ENCODE peak calls at places on chromosomes 7 and 10, in four cellular contexts. C, H, A and K are unnamed samples.

GRCh38 chr10:112671743-112672142 is 224.7 kb downstream of the VTI1A start:
- DNase-seq in H (no peak), C (no peak), A (no peak), K (no peak)

GRCh38 chr7:39621261-39621660 is 2.1 kb upstream of the RALA start:
- DNase-seq in C (no peak), A (no peak), H (no peak), K (peak; percentile 87)

GRCh38 chr7:106979551-106980357 is 64.8 kb upstream of the PRKAR2B start:
- DNase-seq in A (no peak), H (no peak), C (no peak), K (no peak)

GRCh38 chr7:2508327-2509231 is 11.0 kb upstream of the LFNG start:
- DNase-seq in C (no peak), A (peak; percentile 79), H (peak; percentile 79), K (peak; percentile 68)

GRCh38 chr7:17493451-17493850 is 195.0 kb downstream of the AHR start:
- DNase-seq in H (no peak), A (no peak), C (no peak), K (peak; percentile 37)

GRCh38 chr7:4833691-4834600 is 27.9 kb downstream of the PAPOLB start:
- DNase-seq in A (no peak), C (no peak), H (no peak), K (no peak)

GRCh38 chr7:41886257-41886905 is 183.5 kb upstream of the INHBA start:
- DNase-seq in H (no peak), A (no peak), C (no peak), K (peak; percentile 43)

GRCh38 chr10:19663344-19663743 is 152.9 kb upstream of the PLXDC2 start:
- DNase-seq in C (no peak), A (no peak), H (no peak), K (no peak)

GRCh38 chr7:155560982-155561686 is 14.8 kb upstream of the CNPY1 start:
- DNase-seq in A (no peak), H (no peak), C (no peak), K (peak; percentile 63)

GRCh38 chr10:11180228-11180627 is 162.6 kb downstream of the CELF2 start:
- DNase-seq in H (peak; percentile 66), C (no peak), A (peak; percentile 71), K (no peak)

GRCh38 chr10:13158401-13158800 is 3.0 kb upstream of the MCM10 start:
- DNase-seq in A (no peak), C (no peak), H (peak; percentile 31), K (no peak)

GRCh38 chr7:73702665-73703064 is 16.8 kb downstream of the STX1A start:
- DNase-seq in C (no peak), A (no peak), H (no peak), K (no peak)

GRCh38 chr7:42096681-42097637 is 140.1 kb downstream of the GLI3 start:
- DNase-seq in H (no peak), C (no peak), A (no peak), K (peak; percentile 23)

GRCh38 chr7:128356546-128357365 is 4.7 kb downstream of the PRRT4 start:
- DNase-seq in H (no peak), C (no peak), A (no peak), K (no peak)

GRCh38 chr10:104449402-104449801 is 95.8 kb downstream of the CFAP58 start:
- DNase-seq in A (no peak), C (no peak), H (no peak), K (no peak)

GRCh38 chr7:110835889-110836288 is 255.0 kb upstream of the LRRN3 start:
- DNase-seq in C (no peak), H (no peak), A (no peak), K (no peak)

GRCh38 chr10:91036807-91037405 is 116.0 kb upstream of the ANKRD1 start:
- DNase-seq in A (no peak), C (no peak), H (no peak), K (no peak)

GRCh38 chr10:12412671-12413368 is 63.5 kb downstream of the CAMK1D start:
- DNase-seq in H (no peak), C (no peak), A (no peak), K (no peak)

GRCh38 chr10:108592926-108593325 is 1330.4 kb downstream of the XPNPEP1 start:
- DNase-seq in H (no peak), A (no peak), C (no peak), K (no peak)

GRCh38 chr7:101138149-101138870 is 11.4 kb downstream of the SERPINE1 start:
- DNase-seq in C (no peak), H (peak; percentile 63), A (peak; percentile 61), K (peak; percentile 96)

GRCh38 chr7:87339373-87339897 is 6.0 kb upstream of the CROT start:
- DNase-seq in H (no peak), A (no peak), C (no peak), K (no peak)

GRCh38 chr10:102120142-102120986 is at the start of gene LDB1:
- DNase-seq in C (peak; percentile 91), H (peak; percentile 66), A (peak; percentile 48), K (peak; percentile 77)

GRCh38 chr7:131109011-131109756 is 218.5 kb upstream of the MKLN1 start:
- DNase-seq in H (no peak), A (no peak), C (no peak), K (peak; percentile 11)

GRCh38 chr10:62681211-62681940 is 123.1 kb upstream of the ADO start:
- DNase-seq in A (peak; percentile 19), H (peak; percentile 60), C (no peak), K (no peak)

GRCh38 chr7:9017251-9017650 is 583.8 kb downstream of the NXPH1 start:
- DNase-seq in A (no peak), C (no peak), H (no peak), K (no peak)

GRCh38 chr10:6279540-6280267 is 77.0 kb downstream of the PFKFB3 start:
- DNase-seq in A (no peak), C (no peak), H (no peak), K (no peak)

GRCh38 chr7:35714407-35714806 is 19.5 kb upstream of the HERPUD2 start:
- DNase-seq in C (no peak), H (no peak), A (no peak), K (no peak)

GRCh38 chr7:46479680-46480079 is 558.6 kb upstream of the IGFBP3 start:
- DNase-seq in C (no peak), A (no peak), H (no peak), K (no peak)

GRCh38 chr10:97018251-97019212 is 167.2 kb downstream of the SLIT1 start:
- DNase-seq in C (peak; percentile 74), A (no peak), H (no peak), K (no peak)

GRCh38 chr7:16359201-16359600 is 62.1 kb downstream of the CRPPA start:
- DNase-seq in C (no peak), H (no peak), A (no peak), K (no peak)

GRCh38 chr7:78786055-78786454 is 667.4 kb downstream of the MAGI2 start:
- DNase-seq in A (no peak), H (no peak), C (no peak), K (no peak)

GRCh38 chr10:71156436-71156835 is 55.9 kb upstream of the UNC5B start:
- DNase-seq in C (no peak), A (no peak), H (no peak), K (no peak)

GRCh38 chr7:94666879-94667587 is 11.1 kb upstream of the SGCE start:
- DNase-seq in A (no peak), H (no peak), C (no peak), K (no peak)

GRCh38 chr10:86976362-86977056 is 8.2 kb downstream of the ADIRF start:
- DNase-seq in C (no peak), A (no peak), H (no peak), K (no peak)